ENCODE peak calls at places on chromosomes 11 and 22, in four cellular contexts. I is SK-N-SH, M is H1, C is GM12878. W is an unnamed sample.
A peak's percentile ranks its signal among the peaks of the same experiment; 100 is the strongest.

GRCh38 chr11:46120361-46120710 is 918 bp downstream of the PHF21A start:
- DNase-seq in I (no peak), M (no peak), C (no peak), W (no peak)

GRCh38 chr11:78784321-78785061 is 209.8 kb upstream of the NARS2 start:
- DNase-seq in M (no peak), C (no peak), I (no peak), W (no peak)

GRCh38 chr11:3015796-3016195 is 23.7 kb upstream of the NAP1L4 start:
- DNase-seq in I (peak; percentile 58), M (no peak), C (no peak), W (no peak)

GRCh38 chr11:70897429-70897828 is 354.9 kb downstream of the SHANK2 start:
- DNase-seq in M (no peak), C (no peak), I (no peak), W (no peak)

GRCh38 chr11:64165482-64165841 is 451 bp downstream of the MACROD1 start:
- DNase-seq in I (no peak), C (no peak), M (no peak), W (no peak)

GRCh38 chr11:101470881-101471535 is 112.8 kb downstream of the TRPC6 start:
- DNase-seq in M (no peak), C (no peak), I (no peak), W (peak; percentile 25)

GRCh38 chr11:32173977-32174376 is 83.1 kb downstream of the RCN1 start:
- DNase-seq in M (no peak), I (no peak), C (no peak), W (no peak)

GRCh38 chr11:93225642-93226041 is 27.9 kb upstream of the SLC36A4 start:
- DNase-seq in I (peak; percentile 46), M (no peak), C (no peak), W (no peak)

GRCh38 chr22:39545310-39546063 is 12.9 kb upstream of the RPS19BP1 start:
- DNase-seq in M (peak; percentile 92), I (no peak), C (no peak), W (no peak)

GRCh38 chr22:42001127-42001526 is 2.5 kb downstream of the WBP2NL start:
- DNase-seq in M (no peak), I (no peak), C (no peak), W (no peak)

GRCh38 chr22:30127749-30128166 is 47.5 kb downstream of the HORMAD2 start:
- DNase-seq in M (no peak), I (no peak), C (no peak), W (no peak)

GRCh38 chr22:29129644-29130201 is 56.9 kb downstream of the KREMEN1 start:
- DNase-seq in I (no peak), C (no peak), M (no peak), W (no peak)

GRCh38 chr11:86116386-86116726 is 47.5 kb upstream of the PICALM start:
- DNase-seq in M (no peak), C (peak; percentile 77), I (peak; percentile 16), W (no peak)

GRCh38 chr11:46336781-46337180 is 10.5 kb upstream of the DGKZ start:
- DNase-seq in M (no peak), I (no peak), C (no peak), W (no peak)

GRCh38 chr11:86582898-86583297 is 89.5 kb downstream of the ME3 start:
- DNase-seq in I (no peak), C (no peak), M (no peak), W (no peak)

GRCh38 chr11:71544525-71545214 is 3.5 kb upstream of the KRTAP5-9 start:
- DNase-seq in M (no peak), C (no peak), I (no peak), W (peak; percentile 23)

GRCh38 chr11:26837154-26837553 is 115.3 kb upstream of the SLC5A12 start:
- DNase-seq in C (no peak), M (no peak), I (no peak), W (no peak)

GRCh38 chr11:106552694-106553203 is 465.5 kb downstream of the GUCY1A2 start:
- DNase-seq in I (no peak), M (no peak), C (no peak), W (peak; percentile 2)

GRCh38 chr11:95156916-95157568 is 67.4 kb downstream of the ENDOD1 start:
- DNase-seq in M (no peak), C (no peak), I (no peak), W (no peak)

GRCh38 chr11:34495724-34496377 is 17.7 kb downstream of the ELF5 start:
- DNase-seq in I (no peak), C (no peak), M (no peak), W (peak; percentile 75)

GRCh38 chr22:30178180-30179126 is 68.1 kb downstream of the LIF start:
- DNase-seq in I (no peak), C (no peak), M (no peak), W (no peak)

GRCh38 chr11:123196060-123196714 is 1.1 kb upstream of the CLMP start:
- DNase-seq in C (no peak), M (peak; percentile 80), I (no peak), W (no peak)

GRCh38 chr11:35583126-35583525 is 35.1 kb upstream of the FJX1 start:
- DNase-seq in I (no peak), M (no peak), C (no peak), W (no peak)

GRCh38 chr11:128624269-128625170 is 37.2 kb upstream of the ETS1 start:
- DNase-seq in C (no peak), I (no peak), M (peak; percentile 43), W (no peak)

GRCh38 chr11:79290766-79291165 is 150.1 kb downstream of the TENM4 start:
- DNase-seq in C (no peak), I (no peak), M (no peak), W (no peak)

GRCh38 chr11:110763249-110764011 is 51.2 kb upstream of the ARHGAP20 start:
- DNase-seq in M (no peak), C (no peak), I (no peak), W (peak; percentile 3)

GRCh38 chr11:103887001-103887680 is 149.3 kb upstream of the DDI1 start:
- DNase-seq in C (no peak), I (no peak), M (no peak), W (no peak)

GRCh38 chr11:17954395-17955252 is 58.2 kb downstream of the SERGEF start:
- DNase-seq in I (no peak), M (no peak), C (no peak), W (no peak)

GRCh38 chr22:35384567-35384966 is 3.7 kb downstream of the HMOX1 start:
- DNase-seq in C (no peak), I (no peak), M (no peak), W (no peak)

GRCh38 chr11:35235944-35236666 is 97.1 kb downstream of the CD44 start:
- DNase-seq in C (no peak), I (no peak), M (no peak), W (no peak)

GRCh38 chr11:43576834-43577521 is 103.6 kb upstream of the HSD17B12 start:
- DNase-seq in C (no peak), I (peak; percentile 71), M (peak; percentile 94), W (peak; percentile 32)

GRCh38 chr11:95994340-95994728 is 70.4 kb upstream of the MTMR2 start:
- DNase-seq in C (no peak), I (no peak), M (no peak), W (no peak)

GRCh38 chr22:29351042-29351441 is 35.5 kb upstream of the RASL10A start:
- DNase-seq in M (no peak), C (no peak), I (no peak), W (no peak)

GRCh38 chr11:15327786-15328231 is 213.1 kb downstream of the INSC start:
- DNase-seq in C (no peak), M (peak; percentile 96), I (peak; percentile 68), W (peak; percentile 16)
- TF ChIP-seq TCF12 in C (no peak), M (no peak), I (no peak), W (no peak)

DNA sequence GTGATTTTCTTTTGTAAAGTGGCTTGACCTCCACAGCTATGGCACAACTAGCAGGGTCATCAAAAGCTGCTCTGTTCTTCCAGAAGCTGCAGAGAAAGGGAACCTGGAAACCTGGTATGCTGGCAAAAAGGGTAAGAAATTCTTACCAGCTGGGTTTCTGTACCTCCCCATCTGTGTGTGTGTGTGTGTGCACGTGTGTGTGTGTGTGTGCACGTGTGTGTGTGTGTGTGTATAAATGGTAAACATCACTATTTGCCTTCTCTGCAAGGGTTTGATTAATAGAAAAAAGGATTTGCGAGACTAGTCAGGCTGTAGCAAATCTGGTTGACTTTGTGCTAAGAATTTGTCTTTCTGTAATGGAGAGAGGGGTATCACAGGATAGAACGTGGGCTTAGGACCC is 4.7 kb upstream of the MRPL17 start:
- DNase-seq in I (no peak), M (no peak), C (no peak), W (no peak)
- TF ChIP-seq TCF12 in I (no peak), M (no peak), C (no peak), W (no peak)

GRCh38 chr11:74725701-74726100 is 5.5 kb downstream of the CHRDL2 start:
- DNase-seq in M (no peak), I (no peak), C (no peak), W (no peak)
- TF ChIP-seq TCF12 in M (no peak), I (no peak), C (no peak), W (no peak)

DNA sequence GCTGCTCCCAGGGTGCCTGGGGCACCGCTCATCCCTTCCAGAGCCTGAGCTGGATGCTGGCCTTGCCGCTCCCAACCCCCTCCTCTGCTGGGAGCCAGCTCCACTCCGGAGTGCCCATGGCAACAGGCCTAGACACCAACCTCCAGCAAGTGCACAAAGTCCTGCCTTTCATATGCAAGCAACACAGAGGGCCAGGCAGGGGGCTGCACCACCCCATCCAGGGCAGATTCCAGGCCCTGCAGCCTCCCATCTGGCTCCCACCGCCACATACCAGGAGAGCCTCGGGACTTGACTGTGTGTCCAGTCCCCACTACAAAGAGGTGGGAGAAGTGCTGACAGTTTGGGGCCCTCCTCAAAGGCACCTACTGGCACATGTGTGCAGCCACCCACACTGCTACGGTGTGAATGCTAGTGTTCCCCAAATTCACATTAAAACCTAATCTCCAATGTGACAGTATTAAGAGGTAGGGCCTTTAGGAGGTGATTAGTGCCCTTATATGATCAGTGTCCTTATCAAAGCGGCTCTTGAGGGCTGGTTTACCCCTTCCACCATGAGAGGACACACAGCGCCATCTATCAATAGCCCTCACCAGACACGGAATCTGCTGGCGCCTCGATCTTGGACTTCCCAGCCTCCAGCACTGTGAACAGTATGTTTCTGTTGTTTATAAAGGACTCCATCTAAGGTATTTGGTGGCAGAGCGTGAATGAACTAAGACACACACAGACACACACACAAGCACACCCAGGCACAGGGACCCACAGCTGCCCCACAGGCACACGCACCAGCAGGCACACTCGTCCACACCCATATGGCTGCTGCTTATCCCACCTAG is 16.2 kb downstream of the ARVCF start:
- DNase-seq in I (peak; percentile 64), M (no peak), C (no peak), W (peak; percentile 76)
- TF ChIP-seq TCF12 in I (no peak), M (no peak), C (no peak), W (no peak)

DNA sequence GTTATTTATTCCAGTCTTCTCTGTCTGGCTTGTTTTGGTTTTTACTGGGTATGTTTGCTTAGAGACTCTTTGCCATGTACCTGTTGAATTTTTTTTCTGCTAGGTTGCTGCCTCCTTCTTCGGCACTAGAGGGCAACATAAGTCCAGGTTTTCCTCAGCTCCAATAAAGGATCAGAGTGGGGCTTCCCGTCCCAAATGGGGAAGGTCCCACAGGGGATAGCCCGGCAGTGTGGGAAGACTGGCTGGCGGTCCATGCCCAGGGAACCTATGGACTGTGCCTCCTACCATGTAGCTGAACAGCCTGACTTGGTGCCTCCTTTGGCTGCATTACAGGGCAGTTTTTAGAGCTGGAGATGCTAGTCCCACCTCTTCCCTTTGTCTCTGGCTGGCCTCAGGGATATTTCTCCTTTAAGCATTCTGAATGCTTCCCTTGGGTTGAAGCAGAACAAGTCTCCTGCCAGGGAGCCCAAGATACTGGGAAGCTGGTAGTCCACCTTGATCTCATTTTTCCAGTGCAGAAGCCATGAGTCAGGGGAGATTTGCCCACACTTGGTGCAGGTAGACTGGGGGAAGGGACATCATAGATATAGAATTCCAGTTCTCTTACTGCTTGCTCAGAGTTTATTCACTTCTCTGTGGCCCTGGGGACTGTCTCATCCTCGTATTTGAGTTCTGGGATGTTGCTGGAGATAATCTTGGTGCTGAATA is 60.2 kb downstream of the BRD1 start:
- DNase-seq in C (peak; percentile 50), I (peak; percentile 72), M (peak; percentile 74), W (peak; percentile 58)
- TF ChIP-seq TCF12 in C (no peak), I (no peak), M (no peak), W (no peak)

GRCh38 chr22:43011079-43011478 is 3.9 kb downstream of the PACSIN2 start:
- DNase-seq in C (no peak), I (no peak), M (no peak), W (peak; percentile 45)
- TF ChIP-seq TCF12 in C (no peak), I (no peak), M (no peak), W (no peak)

W was measured in HepG2.